ENCODE peak calls at places on chromosome 15, in eight cellular contexts. Y is left cardiac atrium, C is AG10803, W is choroid plexus epithelial cell, P is 8988T, R is epithelial cell of prostate, S is NCI-H1105, Q is neuronal stem cell. D is an unnamed sample.

GRCh38 chr15:83734487-83734886 is 80.6 kb downstream of the ADAMTSL3 start:
- DNase-seq in Y (no peak), C (no peak), W (peak; percentile 23), P (no peak), R (peak; percentile 79), S (no peak), Q (no peak), D (peak; percentile 81)

GRCh38 chr15:36707884-36708430 is 128.5 kb downstream of the CDIN1 start:
- DNase-seq in Y (no peak), C (no peak), W (no peak), P (no peak), R (no peak), S (no peak), Q (no peak), D (no peak)

GRCh38 chr15:75163150-75163564 is 38.5 kb upstream of the C15orf39 start:
- DNase-seq in Y (no peak), C (no peak), W (no peak), P (no peak), R (no peak), S (no peak), Q (no peak), D (no peak)

GRCh38 chr15:62665449-62665848 is 377.1 kb upstream of the TPM1 start:
- DNase-seq in Y (no peak), C (peak; percentile 36), W (peak; percentile 70), P (no peak), R (no peak), S (no peak), Q (no peak), D (no peak)

GRCh38 chr15:29756358-29757267 is 65.7 kb downstream of the TJP1 start:
- DNase-seq in Y (no peak), C (no peak), W (no peak), P (no peak), R (peak; percentile 57), S (no peak), Q (no peak), D (peak; percentile 85)

GRCh38 chr15:51379390-51379789 is 37.9 kb downstream of the GLDN start:
- DNase-seq in Y (no peak), C (no peak), W (no peak), P (no peak), R (no peak), S (no peak), Q (no peak), D (no peak)

GRCh38 chr15:24772709-24773373 is 97.3 kb downstream of the NPAP1 start:
- DNase-seq in Y (peak; percentile 78), C (peak; percentile 74), W (peak; percentile 82), P (no peak), R (peak; percentile 29), S (no peak), Q (peak; percentile 62), D (peak; percentile 46)

GRCh38 chr15:33064878-33065277 is 129.6 kb downstream of the FMN1 start:
- DNase-seq in Y (no peak), C (peak; percentile 78), W (peak; percentile 77), P (no peak), R (no peak), S (no peak), Q (no peak), D (peak; percentile 22)

GRCh38 chr15:62533687-62534086 is 368.6 kb upstream of the C2CD4B start:
- DNase-seq in Y (no peak), C (peak; percentile 57), W (no peak), P (no peak), R (no peak), S (no peak), Q (no peak), D (no peak)

GRCh38 chr15:51492528-51492927 is 130.0 kb downstream of the DMXL2 start:
- DNase-seq in Y (no peak), C (no peak), W (no peak), P (no peak), R (no peak), S (peak; percentile 21), Q (no peak), D (no peak)

GRCh38 chr15:74315626-74316025 is 51.8 kb downstream of the CYP11A1 start:
- DNase-seq in Y (no peak), C (no peak), W (no peak), P (no peak), R (no peak), S (no peak), Q (no peak), D (no peak)

GRCh38 chr15:64634576-64635485 is 140.6 kb downstream of the RBPMS2 start:
- DNase-seq in Y (no peak), C (no peak), W (no peak), P (no peak), R (no peak), S (peak; percentile 81), Q (peak; percentile 71), D (peak; percentile 11)

GRCh38 chr15:60551147-60551780 is 72.3 kb upstream of the ICE2 start:
- DNase-seq in Y (no peak), C (no peak), W (no peak), P (no peak), R (no peak), S (no peak), Q (no peak), D (no peak)

GRCh38 chr15:83310521-83311456 is 26.3 kb upstream of the BNC1 start:
- DNase-seq in Y (no peak), C (peak; percentile 64), W (peak; percentile 37), P (no peak), R (no peak), S (no peak), Q (no peak), D (peak; percentile 75)

GRCh38 chr15:25790003-25790660 is 73.0 kb downstream of the ATP10A start:
- DNase-seq in Y (peak; percentile 42), C (peak; percentile 95), W (peak; percentile 25), P (no peak), R (no peak), S (no peak), Q (no peak), D (no peak)

GRCh38 chr15:28019594-28020320 is 79.4 kb downstream of the OCA2 start:
- DNase-seq in Y (no peak), C (no peak), W (no peak), P (no peak), R (no peak), S (no peak), Q (peak; percentile 27), D (no peak)

GRCh38 chr15:50355980-50356379 is 982 bp upstream of the GABPB1 start:
- DNase-seq in Y (no peak), C (peak; percentile 40), W (peak; percentile 12), P (no peak), R (no peak), S (no peak), Q (no peak), D (no peak)

GRCh38 chr15:81492303-81492702 is 118.3 kb upstream of the TMC3 start:
- DNase-seq in Y (peak; percentile 36), C (peak; percentile 52), W (no peak), P (no peak), R (no peak), S (no peak), Q (no peak), D (no peak)

GRCh38 chr15:41337631-41338522 is 5.2 kb downstream of the NUSAP1 start:
- DNase-seq in Y (no peak), C (no peak), W (no peak), P (no peak), R (no peak), S (no peak), Q (no peak), D (no peak)

GRCh38 chr15:58951388-58952060 is 18.0 kb upstream of the SLTM start:
- DNase-seq in Y (no peak), C (peak; percentile 79), W (peak; percentile 69), P (no peak), R (peak; percentile 45), S (peak; percentile 75), Q (no peak), D (peak; percentile 85)

GRCh38 chr15:101045835-101046691 is 126.9 kb downstream of the LRRK1 start:
- DNase-seq in Y (no peak), C (no peak), W (no peak), P (no peak), R (no peak), S (no peak), Q (no peak), D (no peak)

GRCh38 chr15:40878785-40879184 is 4.8 kb upstream of the RHOV start:
- DNase-seq in Y (no peak), C (no peak), W (peak; percentile 54), P (no peak), R (no peak), S (no peak), Q (no peak), D (peak; percentile 67)

GRCh38 chr15:77179541-77179998 is 108.7 kb upstream of the TSPAN3 start:
- DNase-seq in Y (no peak), C (no peak), W (peak; percentile 48), P (no peak), R (no peak), S (no peak), Q (no peak), D (no peak)

GRCh38 chr15:35953424-35953823 is 407.5 kb upstream of the DPH6 start:
- DNase-seq in Y (no peak), C (no peak), W (no peak), P (no peak), R (no peak), S (no peak), Q (no peak), D (no peak)

GRCh38 chr15:35979608-35980007 is 433.6 kb upstream of the DPH6 start:
- DNase-seq in Y (no peak), C (no peak), W (peak; percentile 38), P (no peak), R (no peak), S (no peak), Q (no peak), D (no peak)

GRCh38 chr15:39462691-39463090 is 118.2 kb upstream of the THBS1 start:
- DNase-seq in Y (no peak), C (peak; percentile 45), W (peak; percentile 81), P (no peak), R (no peak), S (no peak), Q (no peak), D (no peak)

GRCh38 chr15:50798684-50799083 is 33.2 kb upstream of the SPPL2A start:
- DNase-seq in Y (no peak), C (no peak), W (no peak), P (no peak), R (no peak), S (no peak), Q (no peak), D (peak; percentile 11)

GRCh38 chr15:74043425-74044266 is 38.7 kb downstream of the GOLGA6A start:
- DNase-seq in Y (no peak), C (no peak), W (no peak), P (no peak), R (no peak), S (no peak), Q (no peak), D (no peak)

GRCh38 chr15:72042865-72043264 is 75.1 kb downstream of the MYO9A start:
- DNase-seq in Y (no peak), C (no peak), W (no peak), P (no peak), R (no peak), S (no peak), Q (no peak), D (no peak)

GRCh38 chr15:63122002-63122893 is 587 bp downstream of the LACTB start:
- DNase-seq in Y (peak; percentile 85), C (peak; percentile 75), W (peak; percentile 83), P (peak; percentile 55), R (peak; percentile 26), S (peak; percentile 73), Q (peak; percentile 73), D (peak; percentile 44)

GRCh38 chr15:41115652-41116115 is 396 bp downstream of the INO80 start:
- DNase-seq in Y (peak; percentile 72), C (peak; percentile 52), W (peak; percentile 60), P (peak; percentile 28), R (no peak), S (peak; percentile 2), Q (peak; percentile 44), D (no peak)

GRCh38 chr15:58292761-58293175 is 139.0 kb upstream of the LIPC start:
- DNase-seq in Y (no peak), C (no peak), W (peak; percentile 42), P (no peak), R (no peak), S (no peak), Q (no peak), D (no peak)

GRCh38 chr15:31128919-31129768 is 27.6 kb upstream of the TRPM1 start:
- DNase-seq in Y (peak; percentile 62), C (peak; percentile 59), W (peak; percentile 76), P (peak; percentile 29), R (no peak), S (peak; percentile 27), Q (peak; percentile 57), D (no peak)

GRCh38 chr15:62163847-62164499 is 1.1 kb downstream of the C2CD4B start:
- DNase-seq in Y (peak; percentile 36), C (no peak), W (no peak), P (no peak), R (no peak), S (no peak), Q (peak; percentile 18), D (no peak)